ENCODE peak calls at places on chromosomes 7 and 10, in seven cellular contexts. G is cardiac fibroblast; Q is stimulated activated CD4-positive, alpha-beta T cell treated with anti-CD3 and anti-CD28 coated beads, Interleukin-12 subunit alpha, Interleukin-12 subunit beta, amount 100 ng/mL, for 24 hours; U is COR-L47; N is fibroblast of pulmonary artery; R is transverse colon; J is foreskin fibroblast. K is an unnamed sample.

GRCh38 chr7:31102151-31102972 is 50.3 kb downstream of the ADCYAP1R1 start:
- DNase-seq in G (no peak), Q (no peak), U (no peak), N (no peak), R (no peak), J (no peak), K (no peak)

GRCh38 chr10:69654376-69654775 is 24.3 kb downstream of the FAM241B start:
- DNase-seq in G (no peak), Q (no peak), U (no peak), N (no peak), R (no peak), J (no peak), K (no peak)

GRCh38 chr10:86481761-86482160 is 39.8 kb downstream of the WAPL start:
- DNase-seq in G (no peak), Q (no peak), U (no peak), N (no peak), R (no peak), J (no peak), K (no peak)

GRCh38 chr10:130495891-130496642 is 359.9 kb downstream of the GLRX3 start:
- DNase-seq in G (no peak), Q (no peak), U (no peak), N (peak), R (no peak), J (peak), K (peak)

GRCh38 chr10:86956841-86957448 is 470 bp downstream of the MMRN2 start:
- DNase-seq in G (no peak), Q (no peak), U (no peak), N (no peak), R (no peak), J (no peak), K (no peak)

GRCh38 chr7:137920637-137921473 is 74.1 kb upstream of the DGKI start:
- DNase-seq in G (no peak), Q (no peak), U (no peak), N (peak), R (no peak), J (no peak), K (peak)

GRCh38 chr7:45092931-45093235 is 4.1 kb upstream of the NACAD start:
- DNase-seq in G (no peak), Q (no peak), U (no peak), N (no peak), R (no peak), J (no peak), K (no peak)

GRCh38 chr7:39587393-39587792 is 21.2 kb downstream of the YAE1 start:
- DNase-seq in G (peak), Q (no peak), U (no peak), N (peak), R (no peak), J (peak), K (no peak)

GRCh38 chr7:155107126-155107525 is 37.0 kb downstream of the HTR5A start:
- DNase-seq in G (no peak), Q (no peak), U (peak), N (no peak), R (no peak), J (no peak), K (no peak)

GRCh38 chr10:62554632-62555199 is 180.5 kb downstream of the ZNF365 start:
- DNase-seq in G (peak), Q (no peak), U (peak), N (peak), R (no peak), J (peak), K (peak)

GRCh38 chr10:70430489-70431445 is 10.7 kb downstream of the NODAL start:
- DNase-seq in G (peak), Q (no peak), U (no peak), N (peak), R (peak), J (peak), K (no peak)

GRCh38 chr7:129792721-129793120 is 160.0 kb downstream of the UBE2H start:
- DNase-seq in G (no peak), Q (no peak), U (no peak), N (peak), R (no peak), J (no peak), K (no peak)

GRCh38 chr7:63953181-63953580 is 45.5 kb upstream of the ZNF722 start:
- DNase-seq in G (no peak), Q (no peak), U (no peak), N (no peak), R (no peak), J (no peak), K (no peak)

K was measured in Jurkat, Clone E6-1.